ENCODE peak calls at places on chromosomes 4 and X, in eight cellular contexts. P is LoVo; I is type B pancreatic cell; B is RWPE2; L is OCI-LY7; U is fibroblast of lung; R is activated naive CD4-positive, alpha-beta T cell treated with Interleukin-2 at 50 U/mL for 16 hours; A is germinal center. M is an unnamed sample.

GRCh38 chrX:2561461-2561860 is 60.7 kb upstream of the DHRSX start:
- DNase-seq in A (no peak), B (no peak), I (no peak), U (no peak), P (no peak), L (no peak), R (no peak), M (no peak)

GRCh38 chr4:112938461-112939058 is 110.9 kb upstream of the ANK2 start:
- DNase-seq in R (no peak), U (peak), A (peak), B (no peak), I (no peak), L (peak), P (peak), M (peak)

GRCh38 chrX:130714665-130715064 is 188.3 kb downstream of the ENOX2 start:
- DNase-seq in P (no peak), R (no peak), I (no peak), B (no peak), A (no peak), L (no peak), U (no peak), M (no peak)

GRCh38 chr4:24229976-24230375 is 340.1 kb upstream of the PPARGC1A start:
- DNase-seq in L (no peak), P (no peak), U (peak), B (no peak), A (no peak), I (no peak), R (no peak), M (no peak)

GRCh38 chrX:65679071-65679540 is 11.7 kb downstream of the MSN start:
- DNase-seq in P (no peak), A (no peak), L (no peak), U (peak), R (no peak), I (no peak), B (no peak), M (no peak)

GRCh38 chr4:74640111-74640903 is 154.0 kb downstream of the BTC start:
- DNase-seq in A (no peak), B (no peak), I (no peak), U (peak), P (no peak), L (no peak), R (no peak), M (peak)

GRCh38 chrX:153934473-153935325 is at the start of gene NAA10:
- DNase-seq in P (peak), R (peak), I (no peak), B (no peak), A (peak), L (peak), U (peak), M (peak)

GRCh38 chr4:82833696-82834313 is 35.2 kb upstream of the SCD5 start:
- DNase-seq in R (no peak), I (no peak), U (peak), L (no peak), A (no peak), B (no peak), P (peak), M (peak)

GRCh38 chr4:89298788-89299152 is 8.8 kb downstream of the GPRIN3 start:
- DNase-seq in U (peak), L (peak), R (no peak), I (no peak), P (no peak), B (no peak), A (peak), M (peak)

GRCh38 chrX:48835524-48836329 is at the start of gene PCSK1N:
- DNase-seq in P (no peak), L (no peak), I (no peak), U (peak), B (no peak), A (peak), R (peak), M (peak)

M was measured in H4.